ENCODE peak calls at places on chromosomes 11 and 22, in five cellular contexts. S, M, F, U and O are unnamed samples.

GRCh38 chr22:47748887-47749286 is 986.4 kb downstream of the TBC1D22A start:
- DNase-seq in S (no peak), M (no peak), U (no peak), F (no peak), O (no peak)

GRCh38 chr11:100890779-100891178 is 203.7 kb downstream of the ARHGAP42 start:
- DNase-seq in M (peak; percentile 98), F (no peak), S (no peak), U (peak; percentile 28), O (no peak)

GRCh38 chr11:102749101-102749725 is 24.5 kb upstream of the MMP8 start:
- DNase-seq in S (no peak), U (no peak), M (no peak), F (no peak), O (no peak)

GRCh38 chr11:21556936-21557335 is 635.9 kb upstream of the ANO5 start:
- DNase-seq in U (no peak), F (no peak), S (no peak), M (no peak), O (no peak)

GRCh38 chr22:49359061-49359460 is 468.6 kb downstream of the BRD1 start:
- DNase-seq in M (no peak), F (no peak), S (no peak), U (no peak), O (no peak)

GRCh38 chr22:26550498-26551033 is 38.3 kb upstream of the TFIP11 start:
- DNase-seq in U (peak; percentile 3), S (peak; percentile 75), M (peak; percentile 98), F (peak; percentile 82), O (peak; percentile 83)

GRCh38 chr11:528815-529728 is 6.3 kb downstream of the HRAS start:
- DNase-seq in U (no peak), F (no peak), M (no peak), S (no peak), O (no peak)

GRCh38 chr11:96708469-96708868 is 318.7 kb downstream of the JRKL start:
- DNase-seq in F (no peak), M (no peak), S (no peak), U (no peak), O (no peak)

GRCh38 chr22:28899199-28899853 is 16.0 kb downstream of the ZNRF3 start:
- DNase-seq in M (peak; percentile 20), S (no peak), F (no peak), U (no peak), O (no peak)

GRCh38 chr11:44763111-44763820 is 36.5 kb downstream of the TSPAN18 start:
- DNase-seq in S (no peak), M (peak; percentile 49), F (no peak), U (no peak), O (no peak)

GRCh38 chr11:114399903-114400221 is 449 bp downstream of the C11orf71 start:
- DNase-seq in S (peak; percentile 76), F (no peak), U (no peak), M (no peak), O (peak; percentile 78)
- H3K4me1 ChIP-seq in S (peaks cover 31% of the 10 kb centered on the region), F (peaks cover 50% of the 10 kb centered on the region), U (peaks cover 40% of the 10 kb centered on the region), M (peaks cover 4% of the 10 kb centered on the region), O (peaks cover 61% of the 10 kb centered on the region)

GRCh38 chr11:67374571-67375276 is 1.3 kb upstream of the CLCF1 start:
- DNase-seq in F (no peak), S (peak; percentile 44), M (no peak), U (peak; percentile 60), O (no peak)
- H3K4me1 ChIP-seq in F (peaks cover 29% of the 10 kb centered on the region), S (peaks cover 38% of the 10 kb centered on the region), M (peaks cover 42% of the 10 kb centered on the region), U (peaks cover 74% of the 10 kb centered on the region), O (peaks cover 53% of the 10 kb centered on the region)

GRCh38 chr11:121039971-121040613 is 16.2 kb downstream of the TBCEL start:
- DNase-seq in S (no peak), M (no peak), F (no peak), U (no peak), O (no peak)
- H3K4me1 ChIP-seq in S (peaks cover 5% of the 10 kb centered on the region), M (peaks cover 1% of the 10 kb centered on the region), F (peaks cover 17% of the 10 kb centered on the region), U (no peaks in the 10 kb centered on the region), O (peaks cover 33% of the 10 kb centered on the region)

GRCh38 chr11:35147273-35147672 is 8.3 kb downstream of the CD44 start:
- DNase-seq in M (no peak), F (no peak), U (no peak), S (no peak), O (no peak)

GRCh38 chr11:35145249-35145648 is 6.3 kb downstream of the CD44 start:
- DNase-seq in U (peak; percentile 81), S (peak; percentile 46), F (no peak), M (peak; percentile 60), O (no peak)

GRCh38 chr11:35146074-35146521 is 7.1 kb downstream of the CD44 start:
- DNase-seq in S (no peak), F (no peak), U (peak; percentile 54), M (no peak), O (peak; percentile 77)

GRCh38 chr11:35146711-35147110 is 7.7 kb downstream of the CD44 start:
- DNase-seq in U (no peak), M (peak; percentile 51), S (no peak), F (no peak), O (no peak)

DNA sequence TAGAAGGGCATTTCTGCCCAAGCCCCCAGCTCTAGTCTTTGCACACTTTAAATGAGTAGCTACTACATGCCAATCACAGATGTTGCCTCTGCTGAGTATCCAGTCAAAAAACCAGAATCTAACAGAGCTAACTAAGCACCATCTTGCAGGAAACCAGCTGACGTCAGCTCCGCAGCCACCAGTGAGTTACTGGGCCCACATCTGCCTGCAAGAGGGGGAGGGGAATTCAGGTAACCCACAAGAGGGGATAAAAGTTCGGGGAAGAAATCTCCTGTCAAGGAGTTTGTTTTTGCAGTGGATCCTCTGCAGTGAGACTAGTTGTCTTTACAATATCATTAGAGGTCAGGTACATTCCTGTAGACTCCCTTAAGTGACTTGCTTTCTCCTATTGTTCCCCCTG is 9.2 kb downstream of the CD44 start:
- DNase-seq in U (no peak), M (no peak), F (no peak), S (no peak), O (no peak)
- H3K4me1 ChIP-seq in U (peaks cover 38% of the 10 kb centered on the region), M (peaks cover 45% of the 10 kb centered on the region), F (peaks cover 14% of the 10 kb centered on the region), S (peaks cover 85% of the 10 kb centered on the region), O (peaks cover 76% of the 10 kb centered on the region)

GRCh38 chr22:19132693-19133400 is 1.7 kb downstream of the TSSK2 start:
- DNase-seq in U (no peak), M (no peak), S (no peak), F (no peak), O (no peak)
- H3K4me1 ChIP-seq in U (no peaks in the 10 kb centered on the region), M (no peaks in the 10 kb centered on the region), S (no peaks in the 10 kb centered on the region), F (no peaks in the 10 kb centered on the region), O (no peaks in the 10 kb centered on the region)

GRCh38 chr22:42942351-42942750 is 72.6 kb downstream of the PACSIN2 start:
- DNase-seq in S (no peak), M (no peak), U (no peak), F (no peak), O (no peak)

GRCh38 chr22:42945736-42946135 is 69.2 kb downstream of the PACSIN2 start:
- DNase-seq in F (no peak), S (no peak), U (no peak), M (no peak), O (no peak)

GRCh38 chr22:42945027-42945426 is 69.9 kb downstream of the PACSIN2 start:
- DNase-seq in M (no peak), S (no peak), U (no peak), F (no peak), O (no peak)

GRCh38 chr22:42943981-42944380 is 71.0 kb downstream of the PACSIN2 start:
- DNase-seq in U (no peak), S (no peak), M (no peak), F (no peak), O (no peak)

DNA sequence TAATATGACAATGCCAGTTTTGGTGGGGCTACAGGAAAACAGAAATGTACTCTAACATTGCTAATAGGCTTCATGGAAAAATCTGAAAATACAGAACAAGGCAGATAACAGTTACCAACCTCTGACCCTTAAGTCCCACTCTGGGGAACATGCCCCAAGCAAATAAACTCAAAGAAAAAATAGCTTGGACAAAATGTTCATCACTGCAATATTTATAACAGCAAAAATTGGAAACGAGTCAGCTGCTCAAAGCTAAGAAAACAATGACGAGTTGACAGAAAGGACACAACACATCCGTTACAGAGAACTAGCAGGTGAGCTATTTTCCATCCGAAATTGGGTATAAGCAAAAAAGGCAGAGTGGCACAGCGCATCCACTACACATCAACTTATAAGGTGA is 70.5 kb downstream of the PACSIN2 start:
- DNase-seq in M (no peak), F (no peak), U (no peak), S (no peak), O (no peak)
- H3K4me1 ChIP-seq in M (peaks cover 22% of the 10 kb centered on the region), F (peaks cover 78% of the 10 kb centered on the region), U (peaks cover 53% of the 10 kb centered on the region), S (peaks cover 77% of the 10 kb centered on the region), O (peaks cover 50% of the 10 kb centered on the region)

GRCh38 chr22:24444729-24445466 is 17.5 kb downstream of the ADORA2A start:
- DNase-seq in F (no peak), M (no peak), U (no peak), S (no peak), O (no peak)
- H3K4me1 ChIP-seq in F (peaks cover 32% of the 10 kb centered on the region), M (peaks cover 6% of the 10 kb centered on the region), U (no peaks in the 10 kb centered on the region), S (no peaks in the 10 kb centered on the region), O (peaks cover 3% of the 10 kb centered on the region)

GRCh38 chr11:104581246-104581980 is 316.8 kb downstream of the CASP12 start:
- DNase-seq in F (no peak), S (no peak), U (peak; percentile 79), M (peak; percentile 69), O (no peak)
- H3K4me1 ChIP-seq in F (no peaks in the 10 kb centered on the region), S (no peaks in the 10 kb centered on the region), U (peaks cover 24% of the 10 kb centered on the region), M (no peaks in the 10 kb centered on the region), O (no peaks in the 10 kb centered on the region)

GRCh38 chr11:77094841-77095365 is 7.7 kb upstream of the OMP start:
- DNase-seq in U (no peak), M (no peak), F (no peak), S (peak; percentile 8), O (no peak)

GRCh38 chr11:77095551-77096490 is 6.8 kb upstream of the OMP start:
- DNase-seq in M (no peak), U (no peak), S (peak; percentile 79), F (no peak), O (no peak)

GRCh38 chr11:77092382-77092781 is 10.3 kb upstream of the OMP start:
- DNase-seq in F (no peak), S (peak; percentile 11), M (no peak), U (no peak), O (no peak)

GRCh38 chr11:77093056-77093891 is 9.4 kb upstream of the OMP start:
- DNase-seq in F (no peak), U (no peak), M (no peak), S (peak; percentile 9), O (peak; percentile 71)

DNA sequence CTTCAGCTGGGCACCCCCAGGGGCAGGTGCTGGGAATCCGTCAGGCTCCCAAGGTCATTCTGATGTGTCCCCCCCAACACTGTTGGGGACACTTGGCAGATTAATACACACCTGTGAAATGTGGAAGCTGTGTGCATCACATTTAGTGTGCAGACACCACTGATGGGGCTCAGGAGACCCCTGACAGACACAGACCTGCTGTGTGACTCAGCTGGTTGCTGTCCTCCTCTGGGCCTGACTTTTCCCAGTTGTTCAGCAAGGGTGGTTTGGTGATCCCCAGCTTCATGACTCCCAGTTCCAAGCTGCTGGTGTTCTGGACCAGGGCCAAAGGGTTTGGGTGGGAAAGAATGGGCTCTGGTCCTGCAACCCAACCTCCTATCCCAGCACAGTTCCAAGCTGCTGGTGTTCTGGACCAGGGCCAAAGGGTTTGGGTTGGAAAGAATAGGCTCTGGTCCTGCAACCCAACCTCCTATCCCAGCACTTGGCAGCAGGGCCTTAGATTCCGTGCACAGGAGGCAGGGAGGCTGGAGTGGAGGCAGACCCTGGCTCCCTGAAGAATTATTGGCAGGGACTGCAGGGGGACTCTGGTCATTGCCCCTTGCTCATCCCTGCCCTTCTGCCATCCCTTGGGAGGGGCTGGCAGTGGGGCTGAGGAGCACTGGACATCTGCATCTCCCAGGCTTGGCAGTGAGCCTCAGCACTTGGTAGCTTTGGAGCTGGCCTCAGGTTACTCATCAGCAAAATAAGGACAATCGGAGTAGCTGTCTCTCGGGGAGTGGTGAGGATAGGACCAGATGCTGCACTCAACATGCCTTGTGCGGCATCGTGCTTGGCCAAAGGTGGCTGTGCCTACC is 8.4 kb upstream of the OMP start:
- DNase-seq in S (peak; percentile 9), U (no peak), F (no peak), M (no peak), O (no peak)
- H3K4me1 ChIP-seq in S (peaks cover 11% of the 10 kb centered on the region), U (peaks cover 10% of the 10 kb centered on the region), F (no peaks in the 10 kb centered on the region), M (no peaks in the 10 kb centered on the region), O (no peaks in the 10 kb centered on the region)